ENCODE peak calls at places on chromosomes 1 and 21, in six cellular contexts. U is AG10803, X is PC-3, H is GM23338, T is GM12865, Z is HFFc6. L is an unnamed sample.

GRCh38 chr21:42962360-42963007 is 11.9 kb upstream of the PKNOX1 start:
- DNase-seq in U (no peak), X (no peak), H (no peak), T (no peak), Z (no peak), L (no peak)

GRCh38 chr1:213041443-213041842 is 9.6 kb upstream of the RPS6KC1 start:
- DNase-seq in U (peak; percentile 51), X (peak; percentile 40), H (no peak), T (no peak), Z (peak; percentile 63), L (no peak)

GRCh38 chr1:216815239-216815955 is 92.2 kb upstream of the ESRRG start:
- DNase-seq in U (peak; percentile 4), X (no peak), H (peak; percentile 27), T (no peak), Z (no peak), L (no peak)

GRCh38 chr21:42316891-42317290 is 1.7 kb upstream of the TFF3 start:
- DNase-seq in U (no peak), X (no peak), H (no peak), T (no peak), Z (no peak), L (no peak)

GRCh38 chr21:42218836-42219605 is at the start of gene ABCG1:
- DNase-seq in U (no peak), X (peak; percentile 42), H (peak; percentile 87), T (no peak), Z (no peak), L (peak; percentile 63)

GRCh38 chr1:61420909-61421835 is 303.8 kb downstream of the TM2D1 start:
- DNase-seq in U (no peak), X (no peak), H (no peak), T (no peak), Z (no peak), L (no peak)

GRCh38 chr1:19343617-19344350 is 31.7 kb downstream of the SLC66A1 start:
- DNase-seq in U (no peak), X (no peak), H (no peak), T (no peak), Z (no peak), L (no peak)

GRCh38 chr1:169427081-169427611 is at the start of gene CCDC181:
- DNase-seq in U (peak; percentile 3), X (no peak), H (peak; percentile 97), T (peak; percentile 81), Z (no peak), L (peak; percentile 63)

GRCh38 chr1:7432896-7433380 is 338.2 kb upstream of the VAMP3 start:
- DNase-seq in U (no peak), X (no peak), H (no peak), T (no peak), Z (no peak), L (no peak)

GRCh38 chr1:153745417-153745816 is 17.6 kb downstream of the INTS3 start:
- DNase-seq in U (no peak), X (no peak), H (peak; percentile 93), T (no peak), Z (no peak), L (no peak)

GRCh38 chr1:226723640-226724532 is 15.2 kb downstream of the ITPKB start:
- DNase-seq in U (peak; percentile 46), X (peak; percentile 56), H (peak; percentile 86), T (no peak), Z (peak; percentile 41), L (no peak)

GRCh38 chr1:99934801-99935200 is 35.0 kb upstream of the SLC35A3 start:
- DNase-seq in U (no peak), X (no peak), H (no peak), T (no peak), Z (no peak), L (no peak)

GRCh38 chr1:151512326-151512725 is 1.1 kb downstream of the CGN start:
- DNase-seq in U (no peak), X (peak; percentile 30), H (no peak), T (no peak), Z (no peak), L (no peak)

GRCh38 chr1:158035976-158036583 is 42.6 kb downstream of the KIRREL1 start:
- DNase-seq in U (peak; percentile 70), X (peak; percentile 79), H (peak; percentile 73), T (peak; percentile 31), Z (peak; percentile 39), L (no peak)

GRCh38 chr1:116821763-116822162 is 67.5 kb downstream of the CD2 start:
- DNase-seq in U (no peak), X (no peak), H (no peak), T (no peak), Z (no peak), L (no peak)

DNA sequence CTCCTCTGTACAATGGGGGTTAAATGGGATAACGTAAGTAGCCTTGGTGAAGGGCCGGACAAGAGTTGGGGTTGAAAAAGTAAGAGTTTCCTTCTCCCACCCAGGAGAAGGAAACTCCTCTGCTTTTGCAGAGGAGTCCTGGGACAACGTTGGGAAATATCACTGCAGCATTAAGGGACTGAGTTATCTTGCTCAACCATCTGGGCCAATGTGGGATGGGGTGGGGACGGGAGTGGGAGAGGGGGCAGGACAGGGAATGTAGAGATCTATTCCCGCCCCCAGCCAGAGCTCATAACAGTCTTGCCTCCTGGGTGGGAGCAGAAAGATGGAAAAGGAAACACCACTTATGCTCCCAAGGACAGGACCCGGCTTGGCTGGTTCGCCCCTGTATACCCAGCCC is 25.0 kb downstream of the FBXO2 start:
- DNase-seq in U (no peak), X (no peak), H (no peak), T (no peak), Z (no peak), L (no peak)
- TF ChIP-seq CTCF in U (no peak), X (no peak), H (no peak), T (no peak), Z (no peak), L (no peak)

DNA sequence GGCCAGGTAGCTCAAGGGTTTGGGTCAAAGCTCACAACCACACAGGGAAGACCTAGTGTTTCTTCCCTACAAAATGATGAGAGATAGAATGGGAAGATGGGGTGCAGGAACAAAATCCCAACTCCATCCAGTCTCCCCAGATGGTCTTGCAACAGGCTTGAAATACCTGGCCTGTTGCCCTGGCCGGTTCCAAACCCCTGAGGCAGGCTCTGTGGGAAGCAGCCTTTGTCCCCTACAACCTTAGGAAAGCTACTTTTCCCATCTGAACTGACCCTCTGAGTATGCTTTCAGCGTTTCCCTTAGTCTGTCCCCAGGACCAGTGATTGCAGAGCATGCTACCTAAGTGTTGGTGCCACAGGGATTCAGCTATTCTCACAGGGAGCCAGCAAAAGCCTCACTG is 104.0 kb downstream of the GDAP2 start:
- DNase-seq in U (peak; percentile 69), X (peak; percentile 24), H (no peak), T (no peak), Z (no peak), L (no peak)
- TF ChIP-seq CTCF in U (no peak), X (no peak), H (no peak), T (no peak), Z (no peak), L (no peak)

DNA sequence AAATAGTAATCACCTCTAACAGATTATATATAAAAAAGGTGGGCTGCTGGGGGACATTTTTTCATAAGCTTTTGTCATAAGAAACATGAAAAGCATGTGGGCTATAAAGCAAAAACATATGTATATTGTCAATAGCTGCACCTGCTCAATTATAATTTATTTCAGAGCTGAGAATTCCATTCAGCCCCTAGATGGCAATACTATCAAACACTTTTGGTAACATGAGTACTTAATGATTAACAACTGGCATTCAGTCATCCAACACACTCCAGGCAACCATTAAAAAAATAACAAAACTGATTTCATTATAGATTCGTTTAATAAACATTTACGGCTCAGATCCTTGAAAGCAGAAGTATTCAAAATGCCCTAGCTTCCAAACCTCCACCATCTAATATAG is 115.1 kb downstream of the KCTD3 start:
- DNase-seq in U (no peak), X (peak; percentile 74), H (peak; percentile 7), T (no peak), Z (peak; percentile 22), L (no peak)
- TF ChIP-seq CTCF in U (peak; percentile 19), X (peak; percentile 79), H (no peak), T (no peak), Z (peak; percentile 71), L (no peak)

GRCh38 chr1:30109853-30110252 is 613.5 kb downstream of the MATN1 start:
- DNase-seq in U (peak; percentile 43), X (no peak), H (no peak), T (no peak), Z (peak; percentile 35), L (no peak)

GRCh38 chr1:30110826-30111225 is 612.6 kb downstream of the MATN1 start:
- DNase-seq in U (no peak), X (no peak), H (no peak), T (no peak), Z (no peak), L (no peak)

GRCh38 chr1:30106125-30106524 is 617.3 kb downstream of the MATN1 start:
- DNase-seq in U (peak; percentile 23), X (peak; percentile 56), H (peak; percentile 86), T (peak; percentile 29), Z (peak; percentile 10), L (no peak)

GRCh38 chr1:30111431-30111830 is 612.0 kb downstream of the MATN1 start:
- DNase-seq in U (peak; percentile 29), X (peak; percentile 71), H (peak; percentile 82), T (peak; percentile 33), Z (peak; percentile 32), L (peak; percentile 32)
- TF ChIP-seq CTCF in U (peak; percentile 64), X (peak; percentile 73), H (peak; percentile 86), T (peak; percentile 45), Z (peak; percentile 74), L (peak; percentile 27)

GRCh38 chr1:248696261-248696660 is 6.3 kb downstream of the OR14I1 start:
- DNase-seq in U (peak; percentile 1), X (peak; percentile 65), H (no peak), T (peak; percentile 66), Z (no peak), L (no peak)

GRCh38 chr1:248695451-248696132 is 7.0 kb downstream of the OR14I1 start:
- DNase-seq in U (peak; percentile 43), X (peak; percentile 62), H (no peak), T (no peak), Z (peak; percentile 4), L (no peak)

GRCh38 chr1:248696775-248697174 is 5.8 kb downstream of the OR14I1 start:
- DNase-seq in U (no peak), X (no peak), H (no peak), T (no peak), Z (no peak), L (no peak)

GRCh38 chr1:248699099-248699498 is 3.5 kb downstream of the OR14I1 start:
- DNase-seq in U (no peak), X (no peak), H (no peak), T (no peak), Z (no peak), L (no peak)

GRCh38 chr1:248697907-248698306 is 4.7 kb downstream of the OR14I1 start:
- DNase-seq in U (no peak), X (peak; percentile 25), H (no peak), T (no peak), Z (no peak), L (no peak)
- TF ChIP-seq CTCF in U (no peak), X (no peak), H (no peak), T (no peak), Z (no peak), L (no peak)

DNA sequence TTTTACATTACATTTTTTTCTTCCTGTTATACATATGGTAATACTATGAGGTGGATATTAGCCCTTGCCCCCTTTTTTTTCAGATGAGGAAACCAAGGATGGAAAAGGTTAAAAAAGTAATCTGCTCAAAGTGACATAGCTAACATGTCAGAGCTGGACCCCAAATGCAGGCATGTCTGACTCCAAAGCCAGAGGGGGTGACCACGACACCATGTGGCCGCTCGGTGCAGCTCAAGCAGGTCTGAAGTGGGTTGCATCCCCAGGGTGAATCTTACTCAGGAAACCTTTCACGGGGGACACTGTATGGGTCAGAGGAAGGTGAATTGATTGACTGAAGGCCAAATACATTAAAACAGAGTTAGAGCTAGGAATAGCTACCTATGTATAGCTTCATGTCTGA is 34.8 kb downstream of the CD34 start:
- DNase-seq in U (no peak), X (no peak), H (peak; percentile 42), T (peak; percentile 54), Z (no peak), L (peak; percentile 30)
- TF ChIP-seq CTCF in U (peak; percentile 18), X (peak; percentile 48), H (peak; percentile 68), T (peak; percentile 55), Z (peak; percentile 59), L (peak; percentile 54)

L was measured in GM20000.